ENCODE peak calls at places on chromosomes 2 and 18, in five cellular contexts. K is HCT116, F is K562, G is IMR-90, P is mammary epithelial cell. I is an unnamed sample. For H3K4me1, the result is how much of the 10 kb centered on the place peaks cover.

GRCh38 chr2:29628882-29629281 is 292.5 kb downstream of the ALK start:
- DNase-seq in P (no peak), K (no peak), F (no peak), G (peak), I (no peak)

GRCh38 chr2:112685167-112685884 is 35.5 kb upstream of the NT5DC4 start:
- DNase-seq in F (no peak), K (no peak), G (no peak), P (no peak), I (no peak)

GRCh38 chr2:37457401-37457901 is 113.0 kb downstream of the QPCT start:
- DNase-seq in G (peak), K (no peak), F (no peak), P (no peak), I (no peak)

GRCh38 chr2:72929010-72929409 is 11.7 kb downstream of the EMX1 start:
- DNase-seq in G (no peak), P (no peak), K (no peak), F (no peak), I (no peak)

GRCh38 chr18:36708366-36708765 is 120.4 kb downstream of the TPGS2 start:
- DNase-seq in P (no peak), G (no peak), F (no peak), K (no peak), I (no peak)

GRCh38 chr2:234032301-234032856 is 18.1 kb upstream of the SPP2 start:
- DNase-seq in G (peak), K (no peak), F (no peak), P (peak), I (no peak)

GRCh38 chr2:64857581-64858471 is 131.4 kb upstream of the SLC1A4 start:
- DNase-seq in F (no peak), G (peak), K (no peak), P (no peak), I (peak)

GRCh38 chr2:220185766-220186165 is 558.3 kb downstream of the SLC4A3 start:
- DNase-seq in K (no peak), G (peak), F (no peak), P (no peak), I (no peak)

GRCh38 chr2:199228887-199229819 is 228.6 kb downstream of the SATB2 start:
- DNase-seq in K (no peak), F (peak), P (peak), G (peak), I (no peak)

GRCh38 chr2:68726608-68727367 is 7.8 kb upstream of the ARHGAP25 start:
- DNase-seq in P (peak), K (no peak), G (no peak), F (no peak), I (no peak)

GRCh38 chr18:27627927-27628326 is 442.8 kb upstream of the CHST9 start:
- DNase-seq in P (no peak), F (no peak), K (no peak), G (no peak), I (peak)

GRCh38 chr2:26243643-26244478 is 571 bp downstream of the HADHA start:
- DNase-seq in P (peak), F (peak), K (no peak), G (peak), I (no peak)

GRCh38 chr18:41576643-41577042 is 378.4 kb upstream of the PIK3C3 start:
- DNase-seq in P (no peak), K (no peak), G (no peak), F (no peak), I (no peak)

GRCh38 chr2:95306306-95306895 is 9.3 kb downstream of the KCNIP3 start:
- DNase-seq in G (no peak), P (no peak), K (no peak), F (no peak), I (no peak)

GRCh38 chr2:222424729-222425671 is 657 bp downstream of the SGPP2 start:
- DNase-seq in G (no peak), P (no peak), K (no peak), F (no peak), I (peak)

GRCh38 chr2:185201063-185201462 is 537.5 kb upstream of the FSIP2 start:
- DNase-seq in G (no peak), K (no peak), P (no peak), F (no peak), I (no peak)

GRCh38 chr2:20631617-20632307 is 19.1 kb downstream of the HS1BP3 start:
- DNase-seq in P (no peak), F (peak), K (no peak), G (no peak), I (no peak)

GRCh38 chr18:58394607-58395425 is 234.1 kb downstream of the ALPK2 start:
- DNase-seq in G (peak), F (no peak), P (peak), K (no peak), I (peak)

GRCh38 chr2:175439416-175439815 is 257.9 kb upstream of the ATP5MC3 start:
- DNase-seq in K (no peak), F (peak), G (no peak), P (no peak), I (no peak)

GRCh38 chr2:69154031-69154430 is 141.1 kb downstream of the ANTXR1 start:
- DNase-seq in G (peak), F (no peak), P (no peak), K (no peak), I (no peak)

GRCh38 chr2:133871810-133872209 is 303.5 kb upstream of the NCKAP5 start:
- DNase-seq in G (peak), K (no peak), P (no peak), F (no peak), I (no peak)

GRCh38 chr2:84880395-84880644 is 564 bp downstream of the TRABD2A start:
- DNase-seq in P (no peak), K (no peak), F (no peak), G (no peak), I (no peak)

GRCh38 chr2:211216221-211216620 is 659.8 kb downstream of the CPS1 start:
- DNase-seq in K (no peak), G (no peak), P (peak), F (no peak), I (no peak)

GRCh38 chr2:186518945-186519344 is 32.9 kb downstream of the ZC3H15 start:
- DNase-seq in G (peak), F (no peak), P (no peak), K (no peak), I (no peak)

GRCh38 chr2:45567974-45568789 is 42.9 kb downstream of the SRBD1 start:
- DNase-seq in F (peak), G (peak), P (no peak), K (no peak), I (no peak)

GRCh38 chr2:237868631-237869356 is 9.4 kb downstream of the RAMP1 start:
- DNase-seq in F (no peak), P (no peak), K (no peak), G (peak), I (no peak)

GRCh38 chr2:227482638-227483340 is 10.8 kb downstream of the AGFG1 start:
- DNase-seq in G (no peak), P (peak), F (no peak), K (no peak), I (no peak)

GRCh38 chr2:134603966-134604365 is 114.8 kb downstream of the TMEM163 start:
- DNase-seq in K (no peak), P (no peak), F (no peak), G (no peak), I (no peak)

GRCh38 chr2:71619230-71619741 is 165.9 kb downstream of the DYSF start:
- DNase-seq in K (no peak), F (no peak), G (no peak), P (no peak), I (no peak)

GRCh38 chr2:28363676-28364075 is 29.0 kb upstream of the FOSL2 start:
- DNase-seq in P (no peak), F (no peak), G (no peak), K (no peak), I (no peak)

GRCh38 chr2:33673937-33674336 is 74.8 kb upstream of the FAM98A start:
- DNase-seq in F (no peak), K (peak), P (no peak), G (peak), I (no peak)

GRCh38 chr18:33560686-33561370 is 17.2 kb upstream of the ASXL3 start:
- DNase-seq in P (peak), F (no peak), K (no peak), G (peak), I (peak)

GRCh38 chr18:79866889-79867574 is 69.3 kb downstream of the KCNG2 start:
- DNase-seq in P (peak), G (peak), K (no peak), F (no peak), I (peak)

GRCh38 chr2:25879133-25879730 is 945 bp upstream of the ASXL2 start:
- DNase-seq in G (peak), F (no peak), P (peak), K (no peak), I (no peak)

GRCh38 chr2:150938586-150938985 is 323.1 kb downstream of the RBM43 start:
- DNase-seq in K (no peak), F (no peak), P (no peak), G (peak), I (no peak)

GRCh38 chr2:149331023-149331400 is 625 bp downstream of the LYPD6 start:
- DNase-seq in P (no peak), K (no peak), F (no peak), G (no peak), I (peak)

GRCh38 chr2:173187911-173188788 is 112.5 kb downstream of the MAP3K20 start:
- DNase-seq in K (no peak), G (peak), F (peak), P (peak), I (no peak)
- H3K4me1 ChIP-seq in K (under half), G (under half), F (under half), P (under half), I (under half)

GRCh38 chr2:7127687-7128086 is 210.5 kb downstream of the RNF144A start:
- DNase-seq in G (no peak), F (no peak), P (no peak), K (no peak), I (no peak)
- H3K9ac ChIP-seq in G (no peak), F (no peak), P (no peak), K (no peak), I (no peak)

DNA sequence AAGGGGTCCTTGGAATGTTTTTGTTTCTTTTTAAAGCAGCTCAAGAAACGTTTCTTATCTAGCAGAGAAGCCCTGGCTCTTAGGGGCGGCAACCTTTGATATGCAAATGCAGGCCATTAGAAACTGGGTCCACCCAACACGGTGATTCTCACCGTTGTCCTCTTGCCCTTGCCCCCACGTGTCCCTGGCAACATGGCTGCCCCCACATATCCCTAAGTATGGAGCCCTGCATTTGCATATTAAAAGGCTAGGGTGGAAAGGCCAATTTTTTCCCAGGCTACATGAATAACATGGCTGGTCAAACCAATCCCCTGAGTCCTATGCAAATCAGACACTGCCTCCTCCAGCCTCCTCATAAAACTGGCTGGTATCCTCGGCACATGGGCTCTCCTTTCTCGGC is 230.1 kb upstream of the SPOPL start:
- DNase-seq in K (no peak), F (no peak), P (no peak), G (no peak), I (peak)
- H3K4me1 ChIP-seq in K (under half), F (under half), P (under half), G (under half), I (under half)

GRCh38 chr2:216306868-216307267 is 65.4 kb downstream of the MARCHF4 start:
- DNase-seq in K (no peak), F (no peak), G (no peak), P (no peak), I (no peak)
- H3K9ac ChIP-seq in K (no peak), F (no peak), G (no peak), P (no peak), I (no peak)

DNA sequence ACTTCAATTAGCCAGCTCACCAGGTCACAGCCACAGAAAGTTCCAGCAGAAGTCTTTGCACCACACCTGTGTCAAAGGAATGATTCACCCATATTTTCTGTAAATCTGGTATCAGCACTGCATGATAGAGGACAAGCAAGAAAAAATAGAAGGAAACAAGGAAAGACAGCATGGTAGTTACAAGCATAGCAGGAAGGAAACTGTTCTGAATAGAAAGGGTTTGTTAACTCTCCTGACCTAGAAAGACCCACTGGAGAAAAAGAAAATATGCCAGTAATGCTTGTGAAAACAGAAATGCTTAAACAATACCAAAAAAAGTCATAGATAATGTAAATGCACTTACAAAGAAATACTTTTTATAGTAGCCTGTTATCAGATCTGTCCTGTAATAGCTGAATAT is 40.8 kb downstream of the SCRN3 start:
- DNase-seq in G (peak), F (no peak), K (no peak), P (peak), I (no peak)
- H3K4me1 ChIP-seq in G (under half), F (under half), K (under half), P (under half), I (under half)

I was measured in endodermal cell.